ENCODE peak calls at places on chromosomes 12 and 14, in four cellular contexts. One of them, this sample, is unnamed.

GRCh38 chr14:95507174-95507573 is 9.3 kb downstream of the SYNE3 start:
- DNase-seq in IMR-90: peak; percentile 94
- DNase-seq in H1: no peak
- DNase-seq in tibial nerve: peak; percentile 66
- DNase-seq in this sample: no peak

GRCh38 chr12:75208851-75209781 is 523 bp downstream of the KCNC2 start:
- DNase-seq in H1: no peak
- DNase-seq in tibial nerve: no peak
- DNase-seq in IMR-90: peak; percentile 18
- DNase-seq in this sample: no peak

GRCh38 chr12:113247123-113248045 is 26.1 kb downstream of the TPCN1 start:
- DNase-seq in H1: no peak
- DNase-seq in tibial nerve: no peak
- DNase-seq in IMR-90: peak; percentile 68
- DNase-seq in this sample: no peak

GRCh38 chr14:87567926-87568325 is 425.1 kb downstream of the GALC start:
- DNase-seq in IMR-90: no peak
- DNase-seq in tibial nerve: no peak
- DNase-seq in H1: no peak
- DNase-seq in this sample: no peak

GRCh38 chr14:102138935-102139247 is 806 bp upstream of the WDR20 start:
- DNase-seq in tibial nerve: no peak
- DNase-seq in IMR-90: no peak
- DNase-seq in H1: no peak
- DNase-seq in this sample: no peak

GRCh38 chr12:117968826-117969659 is at the start of gene KSR2:
- DNase-seq in H1: peak; percentile 69
- DNase-seq in IMR-90: no peak
- DNase-seq in tibial nerve: no peak
- DNase-seq in this sample: no peak

GRCh38 chr12:118498171-118498570 is 121.8 kb downstream of the SUDS3 start:
- DNase-seq in H1: no peak
- DNase-seq in IMR-90: no peak
- DNase-seq in tibial nerve: no peak
- DNase-seq in this sample: no peak

GRCh38 chr14:89628521-89628920 is 211.5 kb upstream of the FOXN3 start:
- DNase-seq in IMR-90: no peak
- DNase-seq in H1: no peak
- DNase-seq in tibial nerve: no peak
- DNase-seq in this sample: no peak

GRCh38 chr12:17992002-17992656 is 97.9 kb downstream of the RERGL start:
- DNase-seq in tibial nerve: peak; percentile 46
- DNase-seq in H1: no peak
- DNase-seq in IMR-90: peak; percentile 7
- DNase-seq in this sample: no peak

GRCh38 chr14:34103176-34103575 is 152.3 kb upstream of the EGLN3 start:
- DNase-seq in H1: no peak
- DNase-seq in tibial nerve: no peak
- DNase-seq in IMR-90: no peak
- DNase-seq in this sample: no peak

GRCh38 chr12:108004368-108004767 is 124.7 kb upstream of the WSCD2 start:
- DNase-seq in H1: no peak
- DNase-seq in IMR-90: no peak
- DNase-seq in tibial nerve: no peak
- DNase-seq in this sample: no peak

GRCh38 chr14:96362071-96362964 is 823 bp downstream of the ATG2B start:
- DNase-seq in IMR-90: peak; percentile 30
- DNase-seq in H1: no peak
- DNase-seq in tibial nerve: peak; percentile 19
- DNase-seq in this sample: no peak

GRCh38 chr12:132173135-132174014 is 29.1 kb downstream of the NOC4L start:
- DNase-seq in H1: no peak
- DNase-seq in tibial nerve: no peak
- DNase-seq in IMR-90: no peak
- DNase-seq in this sample: no peak

GRCh38 chr12:132506730-132507538 is 17.0 kb downstream of the FBRSL1 start:
- DNase-seq in H1: no peak
- DNase-seq in tibial nerve: peak; percentile 45
- DNase-seq in IMR-90: peak; percentile 77
- DNase-seq in this sample: no peak

GRCh38 chr12:51721281-51721940 is 127.1 kb downstream of the FIGNL2 start:
- DNase-seq in IMR-90: peak; percentile 36
- DNase-seq in H1: peak; percentile 31
- DNase-seq in tibial nerve: peak; percentile 8
- DNase-seq in this sample: no peak

DNA sequence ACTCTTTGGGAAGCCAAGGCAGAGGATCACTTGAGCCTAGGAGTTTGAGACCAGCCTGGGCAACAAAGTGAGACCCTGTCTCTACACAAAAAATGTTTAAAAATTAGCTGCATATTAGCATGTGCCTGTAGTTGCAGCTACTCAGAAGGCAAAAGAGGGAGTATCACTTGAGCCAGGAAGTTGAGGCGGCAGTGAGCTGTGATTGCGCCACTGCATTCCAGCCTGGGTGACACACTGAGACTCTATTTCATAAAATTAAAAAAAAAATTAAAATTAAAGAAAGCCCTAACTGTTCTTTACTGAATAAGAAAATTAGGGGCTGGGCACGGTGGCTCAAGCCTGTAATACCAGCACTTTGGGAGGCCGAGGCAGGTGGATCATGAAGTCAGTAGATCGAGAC is 27.0 kb downstream of the SENP1 start:
- DNase-seq in H1: no peak
- DNase-seq in tibial nerve: no peak
- DNase-seq in IMR-90: peak; percentile 64
- DNase-seq in this sample: no peak
- TF ChIP-seq POLR2A in H1: no peak
- TF ChIP-seq POLR2A in tibial nerve: no peak
- TF ChIP-seq POLR2A in IMR-90: no peak
- TF ChIP-seq POLR2A in this sample: no peak

GRCh38 chr14:77310041-77310440 is 10.6 kb downstream of the POMT2 start:
- DNase-seq in IMR-90: peak; percentile 33
- DNase-seq in H1: no peak
- DNase-seq in tibial nerve: no peak
- DNase-seq in this sample: no peak

GRCh38 chr14:77313374-77313773 is 7.3 kb downstream of the POMT2 start:
- DNase-seq in IMR-90: no peak
- DNase-seq in tibial nerve: no peak
- DNase-seq in H1: no peak
- DNase-seq in this sample: no peak

GRCh38 chr14:77314043-77314442 is 6.6 kb downstream of the POMT2 start:
- DNase-seq in H1: no peak
- DNase-seq in IMR-90: peak; percentile 89
- DNase-seq in tibial nerve: no peak
- DNase-seq in this sample: no peak

GRCh38 chr14:77309122-77309521 is 11.6 kb downstream of the POMT2 start:
- DNase-seq in H1: no peak
- DNase-seq in tibial nerve: no peak
- DNase-seq in IMR-90: no peak
- DNase-seq in this sample: no peak

DNA sequence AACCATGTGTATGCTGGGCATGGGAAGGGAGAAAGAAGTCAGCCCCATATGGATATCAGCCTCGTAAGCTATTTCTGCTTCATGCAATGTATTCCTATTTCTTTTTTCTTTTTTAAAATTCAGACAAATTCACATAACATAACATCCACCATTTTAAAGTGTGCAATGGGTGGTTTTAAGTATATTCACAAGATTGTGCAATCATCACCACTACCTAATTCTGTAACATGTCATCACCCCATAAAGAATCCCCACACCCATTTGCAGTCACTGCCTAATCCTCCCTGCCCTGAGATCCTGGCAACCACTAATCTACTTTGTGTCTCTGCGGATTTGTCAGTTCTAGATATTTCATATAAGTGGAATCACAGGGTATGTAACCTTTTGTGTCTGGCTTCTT is 9.5 kb downstream of the POMT2 start:
- DNase-seq in H1: no peak
- DNase-seq in tibial nerve: no peak
- DNase-seq in IMR-90: no peak
- DNase-seq in this sample: no peak
- H3K4me1 ChIP-seq in H1: peaks cover 20% of the 10 kb centered on the region
- H3K4me1 ChIP-seq in tibial nerve: peaks cover 28% of the 10 kb centered on the region
- H3K4me1 ChIP-seq in IMR-90: peaks cover 17% of the 10 kb centered on the region
- H3K4me1 ChIP-seq in this sample: peaks cover 17% of the 10 kb centered on the region

GRCh38 chr12:121400332-121401139 is 618 bp downstream of the RNF34 start:
- DNase-seq in tibial nerve: peak; percentile 13
- DNase-seq in IMR-90: peak; percentile 47
- DNase-seq in H1: no peak
- DNase-seq in this sample: no peak
- TF ChIP-seq POLR2A in tibial nerve: no peak
- TF ChIP-seq POLR2A in IMR-90: no peak
- TF ChIP-seq POLR2A in H1: no peak
- TF ChIP-seq POLR2A in this sample: no peak

DNA sequence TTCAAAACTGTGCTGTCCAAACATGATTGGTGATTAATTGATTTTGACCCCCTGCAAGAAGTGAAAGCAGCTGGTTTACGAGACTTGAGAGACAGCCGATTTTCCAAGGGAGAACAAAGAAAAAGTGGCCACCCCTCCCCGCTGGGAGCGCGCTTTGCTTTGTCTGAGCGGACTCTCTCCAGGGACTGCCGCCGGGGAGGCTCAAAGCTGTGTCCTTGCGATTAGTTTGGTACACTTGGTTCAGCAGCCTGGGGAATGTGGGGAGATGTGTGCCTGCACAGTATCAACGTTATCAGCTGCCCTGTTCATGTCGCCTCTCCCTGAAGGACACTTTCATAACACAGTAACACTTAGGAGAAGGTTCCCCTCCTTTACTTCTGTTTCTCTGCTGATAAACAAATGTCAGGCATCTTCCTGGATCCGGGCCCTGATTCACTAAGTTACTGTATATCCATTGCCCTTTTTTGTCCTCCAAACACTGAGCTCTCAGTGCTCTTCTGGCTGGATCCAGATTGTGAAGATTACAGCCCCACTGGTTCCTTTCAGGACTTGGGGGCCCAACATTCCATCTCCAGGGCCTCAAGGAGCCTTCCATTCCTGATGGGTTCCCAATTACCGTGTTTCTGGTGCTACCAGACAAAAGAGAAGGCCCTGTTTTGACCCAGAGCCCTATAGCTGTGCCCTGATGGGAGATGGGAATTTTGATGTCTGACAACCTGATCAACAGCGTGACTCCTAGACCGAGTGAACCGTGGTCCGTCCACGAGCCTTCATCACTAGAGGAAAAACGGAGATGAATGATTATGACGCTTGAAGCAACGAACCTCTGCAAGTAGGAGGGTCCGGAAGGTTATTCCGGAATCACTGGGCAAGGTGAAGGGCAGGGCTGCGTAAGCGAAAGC is 31.7 kb upstream of the TUBA1C start:
- DNase-seq in H1: no peak
- DNase-seq in tibial nerve: no peak
- DNase-seq in IMR-90: peak; percentile 56
- DNase-seq in this sample: no peak
- H3K4me1 ChIP-seq in H1: peaks cover 13% of the 10 kb centered on the region
- H3K4me1 ChIP-seq in tibial nerve: peaks cover 7% of the 10 kb centered on the region
- H3K4me1 ChIP-seq in IMR-90: peaks cover 16% of the 10 kb centered on the region
- H3K4me1 ChIP-seq in this sample: peaks cover 7% of the 10 kb centered on the region

This sample was measured in esophagus squamous epithelium.